ENCODE peak calls at places on chromosomes 2 and 18, in four cellular contexts. F is HepG2, Z is WTC11, K is K562. A is an unnamed sample.
A peak's percentile ranks its signal among the peaks of the same experiment; 100 is the strongest.

GRCh38 chr2:166365803-166366420 is 9.8 kb downstream of the SCN9A start:
- DNase-seq in F (no peak), Z (no peak), K (peak; percentile 64), A (no peak)

GRCh38 chr2:1557467-1557820 is 144.2 kb downstream of the TPO start:
- DNase-seq in F (no peak), Z (no peak), K (no peak), A (no peak)

GRCh38 chr2:196979976-196980375 is 53.5 kb upstream of the PGAP1 start:
- DNase-seq in F (no peak), Z (no peak), K (no peak), A (no peak)

GRCh38 chr18:55141318-55141717 is 182.1 kb upstream of the CCDC68 start:
- DNase-seq in F (no peak), Z (no peak), K (no peak), A (no peak)

GRCh38 chr18:55546873-55547704 is 40.9 kb downstream of the TCF4 start:
- DNase-seq in F (no peak), Z (no peak), K (peak; percentile 12), A (no peak)

GRCh38 chr2:36555789-36556188 is 42.2 kb downstream of the FEZ2 start:
- DNase-seq in F (no peak), Z (no peak), K (no peak), A (no peak)

GRCh38 chr2:162164802-162165201 is 12.8 kb upstream of the GCG start:
- DNase-seq in F (no peak), Z (no peak), K (no peak), A (no peak)

GRCh38 chr2:31217465-31218200 is at the start of gene CAPN14:
- DNase-seq in F (no peak), Z (no peak), K (no peak), A (no peak)

GRCh38 chr18:59155140-59155539 is 15.5 kb downstream of the SEC11C start:
- DNase-seq in F (no peak), Z (no peak), K (no peak), A (no peak)

GRCh38 chr2:27652790-27653189 is 10.6 kb downstream of the SUPT7L start:
- DNase-seq in F (no peak), Z (no peak), K (no peak), A (no peak)

GRCh38 chr2:36960773-36961172 is 5.6 kb downstream of the STRN start:
- DNase-seq in F (no peak), Z (no peak), K (no peak), A (no peak)

GRCh38 chr18:69205925-69206324 is 194.8 kb upstream of the DOK6 start:
- DNase-seq in F (no peak), Z (no peak), K (no peak), A (no peak)

GRCh38 chr2:83971547-83971946 is 487.5 kb downstream of the SUCLG1 start:
- DNase-seq in F (no peak), Z (no peak), K (peak; percentile 89), A (no peak)

GRCh38 chr2:136557203-136557602 is 208.1 kb upstream of the THSD7B start:
- DNase-seq in F (no peak), Z (no peak), K (no peak), A (no peak)

GRCh38 chr18:29163596-29163995 is 986.7 kb upstream of the CDH2 start:
- DNase-seq in F (no peak), Z (no peak), K (no peak), A (no peak)

GRCh38 chr2:234240917-234241316 is 190.4 kb downstream of the SPP2 start:
- DNase-seq in F (no peak), Z (no peak), K (no peak), A (no peak)

GRCh38 chr18:58992301-58993231 is 127.9 kb downstream of the ZNF532 start:
- DNase-seq in F (no peak), Z (no peak), K (no peak), A (no peak)

GRCh38 chr2:112811841-112812306 is 24.7 kb downstream of the IL1B start:
- DNase-seq in F (peak; percentile 24), Z (no peak), K (no peak), A (no peak)

GRCh38 chr18:12657849-12658829 is at the start of gene SPIRE1:
- DNase-seq in F (peak; percentile 29), Z (peak; percentile 70), K (peak; percentile 67), A (peak; percentile 52)

GRCh38 chr2:11175293-11175795 is 20.1 kb downstream of the SLC66A3 start:
- DNase-seq in F (no peak), Z (no peak), K (no peak), A (no peak)

GRCh38 chr2:219230201-219230540 is 565 bp downstream of the ANKZF1 start:
- DNase-seq in F (peak; percentile 45), Z (peak; percentile 45), K (peak; percentile 65), A (peak; percentile 47)

GRCh38 chr2:28377984-28378678 is 14.5 kb upstream of the FOSL2 start:
- DNase-seq in F (no peak), Z (no peak), K (no peak), A (no peak)

GRCh38 chr18:58396966-58397365 is 231.9 kb downstream of the ALPK2 start:
- DNase-seq in F (no peak), Z (no peak), K (no peak), A (no peak)

GRCh38 chr2:241940329-241940728 is 70.8 kb downstream of the RTP5 start:
- DNase-seq in F (peak; percentile 31), Z (no peak), K (peak; percentile 20), A (peak; percentile 20)

GRCh38 chr2:174699993-174700766 is 64.1 kb downstream of the CHRNA1 start:
- DNase-seq in F (peak; percentile 40), Z (no peak), K (peak; percentile 70), A (peak; percentile 60)

GRCh38 chr2:208025037-208025813 is at the start of gene PLEKHM3:
- DNase-seq in F (peak; percentile 75), Z (peak; percentile 88), K (peak; percentile 85), A (peak; percentile 78)

GRCh38 chr2:36507408-36507812 is 90.6 kb downstream of the FEZ2 start:
- DNase-seq in F (peak; percentile 79), Z (peak; percentile 66), K (peak; percentile 56), A (peak; percentile 63)

GRCh38 chr2:190746971-190747761 is 98.3 kb downstream of the NAB1 start:
- DNase-seq in F (no peak), Z (no peak), K (no peak), A (no peak)

GRCh38 chr2:3045318-3045921 is 332.2 kb downstream of the EIPR1 start:
- DNase-seq in F (no peak), Z (no peak), K (no peak), A (no peak)

GRCh38 chr2:107932986-107933385 is 53.3 kb upstream of the SLC5A7 start:
- DNase-seq in F (no peak), Z (no peak), K (peak; percentile 3), A (no peak)

GRCh38 chr2:12607971-12608370 is 108.8 kb upstream of the TRIB2 start:
- DNase-seq in F (no peak), Z (no peak), K (no peak), A (no peak)

GRCh38 chr18:50277935-50278334 is 3.4 kb downstream of the MBD1 start:
- DNase-seq in F (no peak), Z (no peak), K (no peak), A (no peak)

GRCh38 chr2:179877601-179878364 is 16.4 kb upstream of the ZNF385B start:
- DNase-seq in F (no peak), Z (no peak), K (no peak), A (no peak)

GRCh38 chr2:179875864-179876263 is 14.5 kb upstream of the ZNF385B start:
- DNase-seq in F (no peak), Z (no peak), K (no peak), A (no peak)

DNA sequence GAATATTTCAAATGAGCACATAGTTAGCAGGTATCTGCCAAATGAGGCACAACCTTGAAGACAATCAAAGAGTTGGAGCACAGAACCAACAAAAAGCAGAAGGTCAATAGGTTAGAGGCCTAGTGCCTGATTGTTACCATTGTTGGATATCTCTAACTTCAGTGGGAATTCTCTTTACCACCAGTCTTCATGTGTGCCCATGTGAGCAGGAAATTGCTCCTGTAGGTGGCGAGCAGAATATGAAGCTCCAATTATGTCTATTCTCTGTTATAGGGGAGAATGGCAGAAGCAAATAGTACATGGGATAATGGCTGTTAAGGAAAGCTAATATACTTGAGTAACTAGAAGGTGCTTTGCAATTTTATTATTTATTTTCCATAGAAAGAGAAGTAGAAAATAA is 14.9 kb upstream of the ZNF385B start:
- DNase-seq in F (peak; percentile 12), Z (no peak), K (no peak), A (no peak)
- TF ChIP-seq SP1 in F (no peak), Z (no peak), K (no peak), A (no peak)

DNA sequence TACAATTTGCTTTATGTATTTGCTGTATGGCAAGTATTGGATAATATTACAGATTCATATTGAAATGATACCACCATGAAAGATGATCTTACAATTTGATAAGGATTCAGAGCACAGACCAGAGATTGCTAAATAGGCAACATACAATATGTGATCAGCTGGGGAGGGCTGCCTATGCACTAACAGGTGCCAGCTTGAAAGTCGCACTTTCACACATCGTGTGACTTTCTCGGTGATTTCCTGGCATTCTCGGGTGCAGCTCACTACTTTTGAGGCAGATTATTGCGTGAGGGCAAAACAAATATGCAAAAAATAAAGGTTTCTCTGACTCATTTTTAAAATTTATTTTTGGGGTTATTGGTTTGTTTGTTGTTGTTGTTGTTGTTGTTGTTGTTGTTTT is 36.0 kb downstream of the RBMS1 start:
- DNase-seq in F (no peak), Z (no peak), K (no peak), A (no peak)
- TF ChIP-seq ELF4 in F (no peak), Z (no peak), K (no peak), A (no peak)

GRCh38 chr18:23280844-23281243 is 145.6 kb downstream of the CABLES1 start:
- DNase-seq in F (no peak), Z (no peak), K (no peak), A (no peak)

GRCh38 chr18:23282437-23282781 is 147.1 kb downstream of the CABLES1 start:
- DNase-seq in F (no peak), Z (no peak), K (no peak), A (no peak)

GRCh38 chr18:23281626-23282436 is 146.5 kb downstream of the CABLES1 start:
- DNase-seq in F (no peak), Z (no peak), K (no peak), A (no peak)

GRCh38 chr18:23284629-23285028 is 149.3 kb downstream of the CABLES1 start:
- DNase-seq in F (no peak), Z (no peak), K (no peak), A (no peak)

DNA sequence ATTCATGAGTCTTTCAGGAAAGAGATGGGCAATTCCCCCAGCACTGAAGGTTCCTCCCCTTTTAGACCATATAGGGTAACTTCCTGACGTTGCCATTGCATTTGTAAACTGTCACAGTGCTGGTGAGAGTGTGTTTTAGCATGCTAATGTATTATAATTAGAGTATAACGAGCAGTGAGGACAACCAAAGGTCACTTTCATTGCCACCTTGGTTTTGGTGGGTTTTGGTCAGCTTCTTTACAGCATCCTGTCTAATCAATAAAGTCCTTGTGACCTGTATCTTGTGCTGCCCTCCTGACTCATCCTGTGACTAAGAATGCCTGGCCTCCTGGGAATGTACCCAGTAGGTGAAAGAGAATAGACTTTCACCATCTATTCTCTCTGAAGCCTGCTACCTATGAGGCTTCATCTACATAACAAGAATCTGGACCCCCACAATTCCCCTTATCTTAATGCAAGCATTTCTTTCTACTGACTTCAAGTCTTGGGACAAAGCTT is 148.7 kb downstream of the CABLES1 start:
- DNase-seq in F (peak; percentile 65), Z (peak; percentile 36), K (no peak), A (no peak)
- TF ChIP-seq SP1 in F (no peak), Z (no peak), K (no peak), A (no peak)

DNA sequence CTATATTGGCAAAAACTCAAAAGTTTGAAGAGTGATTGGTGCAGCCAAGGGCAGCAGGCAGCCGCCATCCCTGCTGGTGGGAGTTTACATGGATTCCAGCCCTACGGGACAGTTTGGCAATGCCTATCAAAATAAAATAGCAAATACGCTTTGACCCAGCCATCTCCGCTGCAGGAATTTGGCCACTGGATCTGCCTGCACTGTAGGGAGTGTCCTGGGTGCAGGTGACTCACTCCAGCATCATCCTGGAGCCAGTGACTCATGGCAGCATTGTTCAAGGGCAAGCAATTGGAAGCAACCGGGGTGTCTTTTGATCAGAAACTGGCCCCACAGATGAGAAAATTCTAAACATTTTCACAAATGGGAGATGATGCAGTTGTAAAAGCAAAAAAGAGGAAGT is 24.6 kb downstream of the NGEF start:
- DNase-seq in F (peak; percentile 87), Z (no peak), K (peak; percentile 18), A (no peak)
- TF ChIP-seq ELF4 in F (no peak), Z (no peak), K (no peak), A (no peak)

A was measured in HEK293T.